ENCODE peak calls at places on chromosomes 12 and 14, in eight cellular contexts. W, S, N, M, Y, Z, J and B are unnamed samples.

GRCh38 chr12:65943388-65944137 is 119.3 kb downstream of the HMGA2 start:
- DNase-seq in M (no peak), Y (no peak), J (no peak), Z (no peak), N (no peak), S (no peak), W (no peak), B (no peak)

GRCh38 chr12:78177298-78177697 is 346.6 kb downstream of the NAV3 start:
- DNase-seq in J (no peak), N (no peak), S (no peak), W (no peak), Y (no peak), M (no peak), Z (no peak), B (no peak)

GRCh38 chr12:2169489-2169888 is 116.7 kb downstream of the CACNA1C start:
- DNase-seq in S (no peak), Z (no peak), J (no peak), N (no peak), Y (no peak), M (no peak), W (no peak), B (no peak)

GRCh38 chr14:102499401-102500189 is 10.0 kb downstream of the ANKRD9 start:
- DNase-seq in Y (no peak), M (no peak), N (no peak), W (no peak), J (no peak), Z (no peak), S (peak), B (no peak)

GRCh38 chr12:106980944-106981343 is 6.0 kb downstream of the MTERF2 start:
- DNase-seq in W (no peak), Z (no peak), S (no peak), N (no peak), M (no peak), Y (no peak), J (no peak), B (no peak)

GRCh38 chr12:4572670-4573069 is 10.7 kb downstream of the DYRK4 start:
- DNase-seq in W (no peak), N (no peak), Z (no peak), M (no peak), J (no peak), S (no peak), Y (no peak), B (no peak)

GRCh38 chr12:54265364-54265812 is 14.5 kb downstream of the CBX5 start:
- DNase-seq in N (no peak), W (no peak), Y (no peak), M (no peak), Z (no peak), S (no peak), J (no peak), B (no peak)

GRCh38 chr12:56164345-56164729 is 6.2 kb downstream of the MYL6 start:
- DNase-seq in J (no peak), Y (no peak), W (no peak), S (no peak), N (no peak), Z (no peak), M (no peak), B (no peak)

GRCh38 chr12:84727964-84728363 is 184.6 kb downstream of the SLC6A15 start:
- DNase-seq in W (no peak), Z (no peak), J (no peak), S (peak), N (no peak), Y (no peak), M (no peak), B (no peak)

GRCh38 chr12:15646586-15646985 is 142.6 kb downstream of the EPS8 start:
- DNase-seq in J (no peak), W (no peak), Y (no peak), S (no peak), M (peak), Z (no peak), N (no peak), B (no peak)

GRCh38 chr12:66776974-66777373 is 98.1 kb upstream of the GRIP1 start:
- DNase-seq in J (peak), Y (peak), N (no peak), M (no peak), W (no peak), Z (no peak), S (no peak), B (peak)

DNA sequence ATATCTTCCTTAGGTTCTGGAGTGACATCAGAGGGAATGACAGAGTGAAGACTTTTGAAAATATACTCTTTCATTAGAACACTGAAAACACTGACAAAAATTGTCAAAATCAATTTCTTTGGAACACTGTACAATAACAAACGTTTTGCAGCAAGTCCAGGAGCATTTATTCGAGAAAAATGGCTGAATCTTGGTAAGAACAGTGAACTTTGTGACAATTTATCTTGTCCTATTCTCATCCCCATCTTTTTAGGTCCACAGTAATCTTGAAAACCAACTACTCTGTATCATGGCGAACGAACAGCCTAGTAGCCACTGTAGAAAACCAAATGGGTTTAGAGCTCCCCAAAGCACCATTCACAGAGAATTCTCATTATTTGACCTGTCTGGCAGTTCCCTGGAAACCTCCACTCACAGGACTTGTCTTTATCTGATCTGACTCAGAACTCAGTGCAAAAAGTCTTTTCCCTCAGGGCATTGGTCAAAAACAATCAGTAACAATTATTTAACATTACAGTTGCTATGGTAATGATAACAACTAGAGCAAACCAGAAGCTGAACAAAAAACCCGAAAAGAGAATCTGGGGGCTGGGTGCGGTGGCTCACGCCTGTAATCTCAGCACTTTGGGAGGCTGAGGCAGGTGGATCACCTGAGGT is 20.3 kb upstream of the PPP2R5E start:
- DNase-seq in J (no peak), W (no peak), M (peak), N (no peak), Z (no peak), Y (no peak), S (no peak), B (no peak)
- H3K4me3 ChIP-seq in J (no peak), W (no peak), M (no peak), N (no peak), Z (no peak), Y (no peak), S (no peak), B (no peak)

GRCh38 chr12:75960086-75960910 is 71.3 kb downstream of the PHLDA1 start:
- DNase-seq in S (peak), Z (no peak), J (no peak), W (no peak), M (peak), Y (no peak), N (peak), B (no peak)
- H3K27ac ChIP-seq in S (no peak), Z (no peak), J (no peak), W (peak), M (peak), Y (no peak), N (no peak), B (no peak)

GRCh38 chr14:74296037-74296467 is 6.7 kb downstream of the ABCD4 start:
- DNase-seq in W (no peak), S (no peak), Y (no peak), M (no peak), Z (no peak), N (no peak), J (no peak), B (no peak)

GRCh38 chr14:74301594-74302159 is 1.1 kb downstream of the ABCD4 start:
- DNase-seq in W (no peak), N (no peak), S (no peak), M (no peak), Z (no peak), J (no peak), Y (no peak), B (no peak)

GRCh38 chr14:74302160-74302628 is 540 bp downstream of the ABCD4 start:
- DNase-seq in Z (no peak), W (peak), M (peak), S (no peak), Y (no peak), J (peak), N (no peak), B (no peak)

GRCh38 chr14:74302634-74303569 is at the start of gene ABCD4:
- DNase-seq in Z (peak), J (peak), W (peak), S (peak), M (peak), Y (peak), N (peak), B (peak)

GRCh38 chr14:74299061-74299545 is 3.6 kb downstream of the ABCD4 start:
- DNase-seq in Z (no peak), S (peak), W (no peak), N (no peak), J (no peak), M (peak), Y (peak), B (no peak)
- H3K4me3 ChIP-seq in Z (no peak), S (peak), W (no peak), N (no peak), J (no peak), M (no peak), Y (no peak), B (no peak)

DNA sequence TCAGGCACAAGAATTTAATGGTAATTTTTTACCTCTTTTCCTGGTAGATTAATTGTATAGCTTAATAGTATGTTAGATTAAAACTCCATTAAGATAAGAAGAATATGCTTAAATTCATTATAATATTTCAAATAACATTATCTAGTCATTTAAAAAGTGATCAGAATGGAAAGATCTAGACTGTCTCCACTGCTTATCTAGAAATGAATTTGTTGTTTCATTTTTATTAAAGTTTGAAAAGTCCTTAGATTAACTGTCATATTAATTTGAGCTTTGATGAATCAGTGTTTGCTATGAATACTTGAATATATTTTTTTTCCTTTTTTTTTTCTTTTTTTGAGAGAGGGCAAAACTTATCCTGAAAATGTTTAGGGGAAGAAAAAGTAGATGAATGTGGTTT is 236.6 kb upstream of the NPAS3 start:
- DNase-seq in M (no peak), J (no peak), Y (no peak), W (no peak), S (no peak), N (no peak), Z (no peak), B (no peak)
- H3K27ac ChIP-seq in M (no peak), J (no peak), Y (no peak), W (no peak), S (peak), N (no peak), Z (peak), B (peak)

GRCh38 chr14:77088219-77088618 is 9.8 kb upstream of the CIPC start:
- DNase-seq in Y (no peak), W (no peak), J (no peak), N (peak), S (peak), M (no peak), Z (peak), B (no peak)
- H3K4me3 ChIP-seq in Y (no peak), W (no peak), J (no peak), N (no peak), S (no peak), M (no peak), Z (no peak), B (no peak)